ENCODE peak calls at places on chromosome 13, in eight cellular contexts. H is heart right ventricle, D is ovary, E is psoas muscle, W is right atrium auricular region, A is GM23338, O is A549, Z is right cardiac atrium. Q is an unnamed sample.

GRCh38 chr13:46571941-46572340 is 19.0 kb downstream of the LRCH1 start:
- DNase-seq in H (no peak), D (no peak), E (no peak), W (no peak), A (no peak), O (no peak), Z (no peak), Q (no peak)

GRCh38 chr13:21884299-21884878 is 213.5 kb downstream of the FGF9 start:
- DNase-seq in H (no peak), D (no peak), E (no peak), W (no peak), A (no peak), O (no peak), Z (no peak), Q (no peak)

GRCh38 chr13:98823442-98823841 is 71.0 kb upstream of the SLC15A1 start:
- DNase-seq in H (no peak), D (no peak), E (no peak), W (no peak), A (no peak), O (no peak), Z (no peak), Q (no peak)

GRCh38 chr13:97250560-97250959 is 28.4 kb downstream of the MBNL2 start:
- DNase-seq in H (no peak), D (no peak), E (no peak), W (no peak), A (no peak), O (no peak), Z (no peak), Q (no peak)

GRCh38 chr13:74574964-74575728 is 440.9 kb upstream of the KLF12 start:
- DNase-seq in H (no peak), D (no peak), E (no peak), W (no peak), A (peak; percentile 35), O (no peak), Z (no peak), Q (peak; percentile 62)

GRCh38 chr13:43846496-43846895 is 33.0 kb downstream of the CCDC122 start:
- DNase-seq in H (no peak), D (no peak), E (no peak), W (no peak), A (no peak), O (no peak), Z (no peak), Q (no peak)

GRCh38 chr13:111564657-111565056 is 244.2 kb downstream of the TEX29 start:
- DNase-seq in H (no peak), D (no peak), E (no peak), W (no peak), A (no peak), O (no peak), Z (no peak), Q (no peak)

GRCh38 chr13:28489536-28489935 is 5.4 kb downstream of the FLT1 start:
- DNase-seq in H (no peak), D (no peak), E (no peak), W (no peak), A (no peak), O (no peak), Z (no peak), Q (no peak)

GRCh38 chr13:32751340-32751739 is 165.1 kb downstream of the PDS5B start:
- DNase-seq in H (no peak), D (no peak), E (no peak), W (no peak), A (no peak), O (no peak), Z (no peak), Q (no peak)

GRCh38 chr13:99265162-99265822 is 7.1 kb upstream of the GPR18 start:
- DNase-seq in H (no peak), D (no peak), E (no peak), W (no peak), A (no peak), O (no peak), Z (no peak), Q (no peak)

GRCh38 chr13:111623743-111624505 is 303.5 kb downstream of the TEX29 start:
- DNase-seq in H (no peak), D (no peak), E (no peak), W (peak; percentile 32), A (no peak), O (no peak), Z (no peak), Q (no peak)

GRCh38 chr13:51041126-51041525 is 69.9 kb downstream of the C13orf42 start:
- DNase-seq in H (no peak), D (no peak), E (no peak), W (no peak), A (no peak), O (no peak), Z (no peak), Q (peak; percentile 20)

GRCh38 chr13:42812311-42812710 is 30.9 kb downstream of the FAM216B start:
- DNase-seq in H (no peak), D (no peak), E (no peak), W (no peak), A (no peak), O (no peak), Z (no peak), Q (no peak)

GRCh38 chr13:42345367-42345766 is 73.4 kb downstream of the AKAP11 start:
- DNase-seq in H (no peak), D (no peak), E (no peak), W (no peak), A (no peak), O (no peak), Z (no peak), Q (no peak)

GRCh38 chr13:50991624-50992610 is 82.3 kb downstream of the RNASEH2B start:
- DNase-seq in H (no peak), D (no peak), E (no peak), W (no peak), A (no peak), O (no peak), Z (no peak), Q (no peak)

GRCh38 chr13:41313659-41314197 is 2.7 kb downstream of the NAA16 start:
- DNase-seq in H (no peak), D (no peak), E (no peak), W (no peak), A (no peak), O (no peak), Z (no peak), Q (no peak)

GRCh38 chr13:42720116-42720857 is 61.1 kb upstream of the FAM216B start:
- DNase-seq in H (no peak), D (peak; percentile 42), E (no peak), W (no peak), A (no peak), O (peak; percentile 66), Z (peak; percentile 40), Q (no peak)

GRCh38 chr13:45105895-45106294 is 14.4 kb upstream of the GTF2F2 start:
- DNase-seq in H (no peak), D (no peak), E (no peak), W (no peak), A (no peak), O (no peak), Z (no peak), Q (no peak)

GRCh38 chr13:41568143-41568989 is 111.0 kb downstream of the RGCC start:
- DNase-seq in H (no peak), D (no peak), E (no peak), W (no peak), A (peak; percentile 63), O (no peak), Z (no peak), Q (no peak)

GRCh38 chr13:31869582-31869981 is 130.3 kb downstream of the RXFP2 start:
- DNase-seq in H (no peak), D (no peak), E (no peak), W (no peak), A (no peak), O (no peak), Z (no peak), Q (no peak)

GRCh38 chr13:23673867-23674605 is 103.8 kb downstream of the TNFRSF19 start:
- DNase-seq in H (no peak), D (no peak), E (no peak), W (no peak), A (no peak), O (no peak), Z (no peak), Q (no peak)

GRCh38 chr13:23671902-23672301 is 101.7 kb downstream of the TNFRSF19 start:
- DNase-seq in H (no peak), D (no peak), E (no peak), W (no peak), A (no peak), O (no peak), Z (no peak), Q (no peak)

GRCh38 chr13:23672616-23673015 is 102.4 kb downstream of the TNFRSF19 start:
- DNase-seq in H (no peak), D (no peak), E (no peak), W (no peak), A (no peak), O (no peak), Z (peak; percentile 76), Q (no peak)

GRCh38 chr13:23673354-23673753 is 103.1 kb downstream of the TNFRSF19 start:
- DNase-seq in H (no peak), D (no peak), E (no peak), W (no peak), A (no peak), O (no peak), Z (no peak), Q (no peak)

GRCh38 chr13:23674795-23675640 is 104.8 kb downstream of the TNFRSF19 start:
- DNase-seq in H (no peak), D (no peak), E (no peak), W (no peak), A (no peak), O (peak; percentile 57), Z (no peak), Q (no peak)
- H3K4me1 ChIP-seq in H (peaks cover 33% of the 10 kb centered on the region), D (peaks cover 1% of the 10 kb centered on the region), E (peaks cover 8% of the 10 kb centered on the region), W (peaks cover 33% of the 10 kb centered on the region), A (peaks cover 14% of the 10 kb centered on the region), O (peaks cover 46% of the 10 kb centered on the region), Z (peaks cover 4% of the 10 kb centered on the region), Q (no peaks in the 10 kb centered on the region)

GRCh38 chr13:100451923-100452322 is 136.7 kb downstream of the GGACT start:
- DNase-seq in H (no peak), D (no peak), E (no peak), W (no peak), A (no peak), O (no peak), Z (no peak), Q (no peak)
- H3K27ac ChIP-seq in H (no peak overlapping the region), D (no peak overlapping the region), E (no peak overlapping the region), W (no peak overlapping the region), A (no peak overlapping the region), O (no peak overlapping the region), Z (no peak overlapping the region), Q (no peak overlapping the region)

GRCh38 chr13:94860981-94861407 is 148.6 kb upstream of the SOX21 start:
- DNase-seq in H (no peak), D (no peak), E (no peak), W (no peak), A (no peak), O (no peak), Z (no peak), Q (no peak)
- H3K4me3 ChIP-seq in H (no peak overlapping the region), D (peak overlapping the region; percentile 16), E (peak overlapping the region; percentile 10), W (peak overlapping the region; percentile 28), A (no peak overlapping the region), O (no peak overlapping the region), Z (peak overlapping the region; percentile 33), Q (no peak overlapping the region)

DNA sequence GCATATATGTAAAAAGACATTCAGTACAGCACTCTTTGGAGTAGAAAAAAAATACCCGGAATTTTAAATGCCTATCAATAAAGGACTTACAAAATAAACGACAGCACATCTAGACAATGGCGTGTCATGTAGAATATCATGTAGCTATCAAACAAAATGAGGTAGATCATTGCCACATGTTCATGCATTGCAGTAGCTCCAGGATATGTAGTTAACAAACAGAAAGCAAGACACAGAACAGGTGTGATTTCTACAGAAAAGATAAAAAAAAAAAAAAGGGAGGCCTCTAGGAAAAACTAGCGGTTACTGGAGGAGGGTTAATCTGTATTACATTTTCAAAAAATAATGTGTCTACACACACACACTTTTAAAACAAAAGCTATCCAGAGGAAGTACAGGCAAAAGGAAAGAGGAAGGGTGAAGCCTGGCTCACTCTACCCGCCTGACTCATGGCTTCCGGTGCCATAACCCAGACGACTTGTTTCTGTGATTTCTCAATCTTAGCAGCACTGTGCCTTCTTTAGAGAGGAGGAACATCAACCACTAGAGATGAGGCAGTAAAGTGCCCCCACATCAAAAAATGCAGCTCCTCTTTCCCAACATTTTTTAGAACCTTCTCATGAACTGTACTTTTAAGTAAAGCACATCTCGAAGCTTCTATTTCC is 6.9 kb downstream of the KCTD12 start:
- DNase-seq in H (peak; percentile 60), D (peak; percentile 52), E (peak; percentile 65), W (peak; percentile 91), A (no peak), O (no peak), Z (peak; percentile 85), Q (no peak)
- H3K4me1 ChIP-seq in H (peaks cover 41% of the 10 kb centered on the region), D (peaks cover 1% of the 10 kb centered on the region), E (peaks cover 2% of the 10 kb centered on the region), W (peaks cover 9% of the 10 kb centered on the region), A (peaks cover under 1% of the 10 kb centered on the region), O (no peaks in the 10 kb centered on the region), Z (peaks cover 2% of the 10 kb centered on the region), Q (no peaks in the 10 kb centered on the region)